ENCODE peak calls at places on chromosomes 1 and 21, in five cellular contexts. I is right cardiac atrium, K is pancreas, Z is tibial nerve, Y is breast epithelium. G is an unnamed sample.

GRCh38 chr21:25402134-25402957 is 204.9 kb downstream of the MRPL39 start:
- DNase-seq in K (no peak), Z (no peak), Y (no peak), I (no peak), G (no peak)

GRCh38 chr21:34885636-34886553 is 163.2 kb downstream of the RUNX1 start:
- DNase-seq in Z (no peak), I (peak; percentile 48), K (peak; percentile 24), Y (no peak), G (no peak)

GRCh38 chr1:25135903-25136302 is 96.4 kb downstream of the SYF2 start:
- DNase-seq in Z (no peak), Y (no peak), I (no peak), K (no peak), G (no peak)

GRCh38 chr1:24903011-24903461 is 27.0 kb downstream of the RUNX3 start:
- DNase-seq in I (no peak), Z (no peak), K (no peak), Y (no peak), G (no peak)

GRCh38 chr1:5267603-5268235 is 613.3 kb downstream of the AJAP1 start:
- DNase-seq in I (no peak), Y (no peak), K (no peak), Z (no peak), G (no peak)

GRCh38 chr1:54798206-54798605 is 2.9 kb downstream of the TTC22 start:
- DNase-seq in Z (no peak), Y (no peak), K (no peak), I (no peak), G (no peak)

GRCh38 chr1:8858888-8859706 is 19.4 kb downstream of the ENO1 start:
- DNase-seq in K (no peak), I (peak; percentile 67), Y (no peak), Z (no peak), G (no peak)

GRCh38 chr1:35631396-35631795 is 9.9 kb downstream of the PSMB2 start:
- DNase-seq in K (no peak), I (no peak), Y (no peak), Z (no peak), G (no peak)

GRCh38 chr1:44048816-44049215 is 17.6 kb upstream of the SLC6A9 start:
- DNase-seq in Z (no peak), I (no peak), Y (no peak), K (no peak), G (no peak)

GRCh38 chr1:199029855-199030254 is 391.0 kb downstream of the PTPRC start:
- DNase-seq in Y (no peak), K (no peak), Z (no peak), I (no peak), G (peak; percentile 64)

GRCh38 chr1:52239708-52240001 is 97.8 kb downstream of the ZFYVE9 start:
- DNase-seq in I (no peak), Z (no peak), K (no peak), Y (no peak), G (no peak)

GRCh38 chr1:22018583-22019559 is 17.4 kb downstream of the CELA3A start:
- DNase-seq in Z (no peak), Y (no peak), I (no peak), K (no peak), G (peak; percentile 86)

GRCh38 chr1:99279525-99279924 is 15.2 kb downstream of the PLPPR4 start:
- DNase-seq in Y (no peak), Z (no peak), I (no peak), K (no peak), G (no peak)

GRCh38 chr1:2091611-2092604 is 41.7 kb downstream of the PRKCZ start:
- DNase-seq in I (peak; percentile 75), K (no peak), Y (no peak), Z (no peak), G (no peak)

GRCh38 chr1:10693497-10694273 is 102.8 kb downstream of the CASZ1 start:
- DNase-seq in Z (no peak), K (no peak), Y (no peak), I (peak; percentile 73), G (no peak)

GRCh38 chr1:57091642-57092041 is 125.8 kb upstream of the C8B start:
- DNase-seq in Z (no peak), Y (no peak), I (no peak), K (no peak), G (no peak)

GRCh38 chr1:94101613-94101940 is 19.4 kb downstream of the ABCA4 start:
- DNase-seq in I (no peak), Z (no peak), K (no peak), Y (peak; percentile 30), G (peak; percentile 48)

GRCh38 chr1:211327341-211327921 is 798 bp downstream of the TRAF5 start:
- DNase-seq in Y (no peak), Z (no peak), K (peak; percentile 85), I (peak; percentile 66), G (no peak)

GRCh38 chr1:67130673-67131072 is 4.1 kb downstream of the C1orf141 start:
- DNase-seq in K (no peak), I (no peak), Y (no peak), Z (no peak), G (no peak)

GRCh38 chr1:15885701-15886612 is 38.5 kb downstream of the SPEN start:
- DNase-seq in Y (peak; percentile 98), K (peak; percentile 98), Z (peak; percentile 99), I (peak; percentile 99), G (peak; percentile 40)

GRCh38 chr1:85128296-85128695 is 72.5 kb downstream of the SYDE2 start:
- DNase-seq in I (no peak), Z (no peak), K (no peak), Y (no peak), G (no peak)

GRCh38 chr1:226400519-226401406 is 7.1 kb downstream of the PARP1 start:
- DNase-seq in Y (no peak), I (no peak), K (no peak), Z (no peak), G (no peak)

GRCh38 chr1:46530791-46531409 is 20.5 kb downstream of the KNCN start:
- DNase-seq in K (no peak), I (no peak), Y (no peak), Z (no peak), G (no peak)

GRCh38 chr1:160681067-160681890 is 30.3 kb downstream of the CD48 start:
- DNase-seq in I (peak; percentile 90), Z (no peak), Y (no peak), K (peak; percentile 35), G (peak; percentile 24)

GRCh38 chr1:40306296-40306695 is 10.8 kb downstream of the COL9A2 start:
- DNase-seq in K (no peak), I (no peak), Z (no peak), Y (peak; percentile 32), G (no peak)

GRCh38 chr1:206682111-206682510 is 2.6 kb upstream of the MAPKAPK2 start:
- DNase-seq in Y (no peak), I (no peak), Z (no peak), K (no peak), G (no peak)

GRCh38 chr1:233664254-233664653 is 50.3 kb downstream of the KCNK1 start:
- DNase-seq in Y (no peak), K (no peak), I (no peak), Z (no peak), G (no peak)

GRCh38 chr1:88276158-88276557 is 407.9 kb upstream of the PKN2 start:
- DNase-seq in Z (no peak), Y (no peak), I (no peak), K (no peak), G (peak; percentile 29)

GRCh38 chr1:112397051-112397471 is 1.0 kb downstream of the CTTNBP2NL start:
- DNase-seq in I (no peak), Z (no peak), K (no peak), Y (no peak), G (no peak)

GRCh38 chr1:218330043-218330623 is 15.0 kb upstream of the TGFB2 start:
- DNase-seq in I (no peak), K (no peak), Y (no peak), Z (no peak), G (no peak)

GRCh38 chr1:183550915-183551314 is 39.3 kb downstream of the NCF2 start:
- DNase-seq in Z (no peak), Y (no peak), I (peak; percentile 38), K (no peak), G (no peak)

GRCh38 chr1:27661412-27662075 is 10.4 kb downstream of the IFI6 start:
- DNase-seq in K (no peak), Y (no peak), Z (no peak), I (no peak), G (no peak)

GRCh38 chr1:15736035-15736665 is at the start of gene SLC25A34:
- DNase-seq in Y (no peak), Z (no peak), K (peak; percentile 96), I (peak; percentile 81), G (no peak)

GRCh38 chr1:151807131-151807530 is 1.9 kb upstream of the LINGO4 start:
- DNase-seq in I (no peak), Z (no peak), Y (no peak), K (no peak), G (no peak)

GRCh38 chr1:176141449-176141848 is 65.6 kb downstream of the COP1 start:
- DNase-seq in Y (no peak), I (no peak), K (no peak), Z (no peak), G (no peak)

GRCh38 chr21:42493109-42494060 is 2.6 kb downstream of the RSPH1 start:
- DNase-seq in Z (no peak), K (no peak), I (no peak), Y (no peak), G (no peak)
- H3K27ac ChIP-seq in Z (no peak overlapping the region), K (no peak overlapping the region), I (no peak overlapping the region), Y (no peak overlapping the region), G (no peak overlapping the region)

GRCh38 chr1:164771568-164772350 is 212.8 kb downstream of the PBX1 start:
- DNase-seq in Z (no peak), I (peak; percentile 50), K (peak; percentile 53), Y (no peak), G (peak; percentile 69)
- H3K27ac ChIP-seq in Z (peak overlapping the region; percentile 79), I (peak overlapping the region; percentile 77), K (peak overlapping the region; percentile 89), Y (peak overlapping the region; percentile 85), G (peak overlapping the region; percentile 96)

GRCh38 chr1:3943123-3943431 is 43.0 kb upstream of the C1orf174 start:
- DNase-seq in I (no peak), Y (no peak), K (no peak), Z (no peak), G (no peak)

GRCh38 chr1:3940081-3940755 is 40.1 kb upstream of the C1orf174 start:
- DNase-seq in Y (no peak), K (no peak), Z (no peak), I (no peak), G (no peak)

GRCh38 chr1:3942416-3943122 is 42.5 kb upstream of the C1orf174 start:
- DNase-seq in I (no peak), K (no peak), Z (no peak), Y (no peak), G (peak; percentile 18)

GRCh38 chr1:3939242-3940080 is 39.4 kb upstream of the C1orf174 start:
- DNase-seq in Y (no peak), Z (no peak), K (no peak), I (no peak), G (no peak)

GRCh38 chr1:3940911-3941310 is 40.8 kb upstream of the C1orf174 start:
- DNase-seq in Y (no peak), K (no peak), I (no peak), Z (no peak), G (no peak)
- H3K27ac ChIP-seq in Y (no peak overlapping the region), K (no peak overlapping the region), I (no peak overlapping the region), Z (no peak overlapping the region), G (no peak overlapping the region)

GRCh38 chr1:60848583-60849188 is 233.7 kb upstream of the NFIA start:
- DNase-seq in K (no peak), I (no peak), Y (no peak), Z (no peak), G (no peak)

GRCh38 chr1:60849401-60849800 is 233.0 kb upstream of the NFIA start:
- DNase-seq in Y (no peak), Z (no peak), I (no peak), K (no peak), G (no peak)

GRCh38 chr1:60847855-60848582 is 234.3 kb upstream of the NFIA start:
- DNase-seq in I (no peak), Y (no peak), Z (no peak), K (no peak), G (no peak)

GRCh38 chr1:60850084-60850483 is 232.3 kb upstream of the NFIA start:
- DNase-seq in K (no peak), Z (no peak), Y (no peak), I (no peak), G (no peak)
- H3K27ac ChIP-seq in K (no peak overlapping the region), Z (no peak overlapping the region), Y (no peak overlapping the region), I (no peak overlapping the region), G (no peak overlapping the region)